ENCODE peak calls at places on chromosome 4, in five cellular contexts. M is GM13976, U is RWPE1, Z is endothelial cell, Y is heart left ventricle. T is an unnamed sample.
A peak's percentile ranks its signal among the peaks of the same experiment; 100 is the strongest.

GRCh38 chr4:53591372-53591892 is at the start of gene LNX1:
- DNase-seq in M (no peak), U (peak; percentile 66), Z (peak; percentile 28), Y (no peak), T (peak; percentile 88)

GRCh38 chr4:155532373-155532772 is 134.3 kb upstream of the GUCY1A1 start:
- DNase-seq in M (no peak), U (no peak), Z (no peak), Y (no peak), T (no peak)

GRCh38 chr4:86769794-86770193 is 79.4 kb downstream of the SLC10A6 start:
- DNase-seq in M (no peak), U (no peak), Z (no peak), Y (no peak), T (no peak)

GRCh38 chr4:72966652-72967051 is 102.9 kb downstream of the COX18 start:
- DNase-seq in M (no peak), U (no peak), Z (no peak), Y (no peak), T (no peak)

GRCh38 chr4:73853246-73853704 is at the start of gene PF4V1:
- DNase-seq in M (no peak), U (no peak), Z (no peak), Y (no peak), T (no peak)

GRCh38 chr4:79759793-79760192 is 313.2 kb downstream of the ANTXR2 start:
- DNase-seq in M (no peak), U (no peak), Z (no peak), Y (no peak), T (no peak)

GRCh38 chr4:8039290-8039689 is 99.6 kb upstream of the AFAP1 start:
- DNase-seq in M (no peak), U (no peak), Z (peak; percentile 37), Y (no peak), T (no peak)

GRCh38 chr4:89898304-89898716 is 3.7 kb downstream of the MMRN1 start:
- DNase-seq in M (no peak), U (no peak), Z (no peak), Y (no peak), T (peak; percentile 0)

GRCh38 chr4:19807505-19807904 is 444.2 kb upstream of the SLIT2 start:
- DNase-seq in M (no peak), U (peak; percentile 8), Z (no peak), Y (no peak), T (peak; percentile 1)

GRCh38 chr4:112938461-112939058 is 110.9 kb upstream of the ANK2 start:
- DNase-seq in M (peak; percentile 46), U (peak; percentile 38), Z (no peak), Y (no peak), T (no peak)

GRCh38 chr4:145716200-145716599 is 36.3 kb downstream of the C4orf51 start:
- DNase-seq in M (no peak), U (no peak), Z (no peak), Y (no peak), T (no peak)

GRCh38 chr4:20254517-20255250 is 3.0 kb downstream of the SLIT2 start:
- DNase-seq in M (peak; percentile 35), U (no peak), Z (peak; percentile 49), Y (peak; percentile 64), T (no peak)

GRCh38 chr4:25900901-25901500 is 13.0 kb upstream of the SMIM20 start:
- DNase-seq in M (no peak), U (no peak), Z (no peak), Y (no peak), T (no peak)

GRCh38 chr4:108725457-108725856 is 37.4 kb downstream of the ETNPPL start:
- DNase-seq in M (no peak), U (no peak), Z (no peak), Y (no peak), T (no peak)

GRCh38 chr4:52015366-52015765 is 4.8 kb downstream of the LRRC66 start:
- DNase-seq in M (no peak), U (no peak), Z (no peak), Y (no peak), T (no peak)

GRCh38 chr4:122842984-122843531 is 16.4 kb downstream of the FGF2 start:
- DNase-seq in M (no peak), U (no peak), Z (no peak), Y (no peak), T (no peak)

GRCh38 chr4:122838034-122838433 is 11.4 kb downstream of the FGF2 start:
- DNase-seq in M (no peak), U (no peak), Z (no peak), Y (no peak), T (no peak)

GRCh38 chr4:122845760-122846159 is 19.1 kb downstream of the FGF2 start:
- DNase-seq in M (no peak), U (no peak), Z (no peak), Y (no peak), T (no peak)

GRCh38 chr4:122845066-122845465 is 18.4 kb downstream of the FGF2 start:
- DNase-seq in M (no peak), U (no peak), Z (no peak), Y (no peak), T (no peak)

GRCh38 chr4:122842392-122842791 is 15.8 kb downstream of the FGF2 start:
- DNase-seq in M (no peak), U (no peak), Z (no peak), Y (no peak), T (no peak)
- TF ChIP-seq CTCF in M (no peak), U (no peak), Z (no peak), Y (no peak), T (no peak)

DNA sequence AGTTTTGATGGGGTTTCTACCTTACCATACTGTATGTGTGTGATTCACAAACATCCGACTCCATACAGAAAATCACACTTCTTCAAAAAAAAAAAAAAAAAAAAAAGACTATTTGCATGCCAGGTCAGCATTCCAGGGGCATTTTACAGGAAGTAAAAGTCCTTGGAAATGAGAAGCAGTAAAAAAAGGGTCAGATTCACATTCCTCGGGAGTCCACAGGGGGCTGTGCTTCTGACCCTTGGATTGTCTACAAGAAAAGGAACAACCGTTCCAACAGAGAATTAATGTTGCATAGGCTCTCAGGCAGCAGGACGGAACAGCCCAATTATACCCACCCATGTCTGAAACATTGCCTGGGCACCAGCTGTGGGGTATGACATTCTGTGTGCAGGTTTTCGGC is 290.3 kb downstream of the LDB2 start:
- DNase-seq in M (no peak), U (no peak), Z (no peak), Y (no peak), T (no peak)
- TF ChIP-seq CTCF in M (no peak), U (no peak), Z (no peak), Y (no peak), T (no peak)

GRCh38 chr4:78032929-78033328 is 24.2 kb upstream of the FRAS1 start:
- DNase-seq in M (no peak), U (no peak), Z (no peak), Y (no peak), T (no peak)

GRCh38 chr4:78032446-78032845 is 24.7 kb upstream of the FRAS1 start:
- DNase-seq in M (no peak), U (no peak), Z (no peak), Y (no peak), T (no peak)

GRCh38 chr4:78033859-78034258 is 23.3 kb upstream of the FRAS1 start:
- DNase-seq in M (no peak), U (no peak), Z (no peak), Y (no peak), T (no peak)

DNA sequence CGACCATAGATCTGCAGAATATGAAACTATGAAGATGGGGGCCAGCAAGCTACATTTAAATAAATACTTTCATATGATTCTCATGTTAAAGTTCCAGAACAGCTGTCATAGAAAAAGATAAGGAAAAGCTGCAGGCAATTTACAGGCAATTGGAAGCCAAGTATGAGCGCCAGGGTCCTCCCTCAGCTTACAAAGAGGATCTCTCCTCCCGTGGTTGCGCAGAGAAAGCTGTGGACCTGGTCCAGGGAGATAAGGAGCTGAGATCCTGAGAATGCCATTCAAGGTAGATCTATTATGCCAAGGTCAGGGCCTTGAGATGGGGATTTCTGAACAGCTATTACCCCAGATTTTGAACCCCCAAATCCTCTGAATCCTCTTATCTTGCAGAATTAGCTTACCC is 25.7 kb upstream of the FRAS1 start:
- DNase-seq in M (no peak), U (no peak), Z (no peak), Y (no peak), T (no peak)
- TF ChIP-seq CTCF in M (no peak), U (no peak), Z (no peak), Y (no peak), T (no peak)

DNA sequence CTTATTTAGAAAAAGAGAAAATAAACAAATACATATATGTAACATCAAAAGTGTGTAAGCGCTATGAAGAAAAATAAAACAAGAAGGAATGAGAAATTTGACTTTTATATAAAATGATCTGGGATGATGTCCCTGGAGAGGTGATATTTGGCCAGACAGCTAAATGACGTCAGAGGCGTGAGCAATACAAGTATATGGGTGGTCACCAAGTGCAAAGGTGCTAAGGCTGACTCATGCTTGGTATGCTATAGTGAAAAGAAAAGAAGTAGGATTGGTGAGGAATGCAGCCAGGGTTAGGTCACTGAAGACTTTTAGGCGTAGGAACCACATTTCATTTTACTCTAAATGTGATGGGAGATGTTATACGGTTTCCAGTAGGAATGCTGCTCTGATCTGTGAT is 1049.1 kb upstream of the TENM3 start:
- DNase-seq in M (no peak), U (peak; percentile 14), Z (no peak), Y (no peak), T (no peak)
- TF ChIP-seq CTCF in M (no peak), U (no peak), Z (no peak), Y (no peak), T (no peak)

DNA sequence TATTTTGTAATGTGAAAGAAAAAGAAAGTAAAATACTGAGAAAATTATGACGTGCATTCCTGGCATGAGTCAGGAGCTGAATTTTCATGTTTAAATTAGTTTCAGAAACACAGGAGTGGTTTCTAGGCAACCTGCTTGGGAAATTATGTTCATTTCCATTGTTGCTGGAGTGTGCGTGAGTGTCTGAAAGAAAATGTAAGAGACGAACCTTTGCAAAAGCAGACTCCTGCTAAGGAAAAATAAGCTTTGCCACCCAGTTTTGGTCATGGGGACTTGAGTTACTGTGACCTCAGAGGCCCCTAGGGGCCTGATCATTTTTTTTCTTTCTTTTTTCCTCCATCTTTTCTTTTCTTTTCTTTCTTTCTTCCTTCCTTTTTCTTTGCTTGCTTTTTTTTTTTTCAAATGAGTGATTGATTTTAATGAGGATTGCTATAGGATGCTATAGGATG is 18.8 kb upstream of the CHRNA9 start:
- DNase-seq in M (peak; percentile 32), U (peak; percentile 59), Z (no peak), Y (no peak), T (peak; percentile 5)
- TF ChIP-seq CTCF in M (no peak), U (no peak), Z (no peak), Y (no peak), T (no peak)

GRCh38 chr4:99151452-99151851 is 7.4 kb upstream of the ADH4 start:
- DNase-seq in M (no peak), U (no peak), Z (no peak), Y (no peak), T (no peak)

GRCh38 chr4:99144070-99144469 is at the start of gene ADH4:
- DNase-seq in M (no peak), U (no peak), Z (no peak), Y (no peak), T (no peak)

GRCh38 chr4:99151931-99152448 is 7.9 kb upstream of the ADH4 start:
- DNase-seq in M (no peak), U (no peak), Z (no peak), Y (no peak), T (no peak)

GRCh38 chr4:99149620-99150019 is 5.5 kb upstream of the ADH4 start:
- DNase-seq in M (no peak), U (no peak), Z (no peak), Y (no peak), T (no peak)

DNA sequence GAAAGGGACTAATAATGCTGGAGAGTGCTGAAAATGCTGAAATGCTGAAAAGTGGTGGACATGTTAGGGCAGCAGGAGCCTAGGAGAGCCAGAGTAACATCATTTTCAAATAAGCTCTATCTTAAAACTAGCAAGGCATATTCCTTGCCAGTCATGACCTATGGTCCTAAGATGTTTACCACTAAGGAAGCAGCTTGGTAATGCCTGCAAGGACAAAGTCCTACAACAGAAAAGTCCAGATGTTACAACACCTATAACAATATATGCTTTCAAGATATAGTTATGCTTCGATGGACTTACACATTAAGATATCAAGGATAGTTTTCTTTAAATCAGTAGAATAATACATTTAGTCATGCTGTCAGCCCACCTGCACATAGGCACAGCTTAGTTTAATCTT is 4.4 kb upstream of the ADH4 start:
- DNase-seq in M (no peak), U (no peak), Z (no peak), Y (no peak), T (no peak)
- TF ChIP-seq CTCF in M (no peak), U (no peak), Z (no peak), Y (no peak), T (no peak)

T was measured in Calu3.